ENCODE peak calls at places on chromosomes 4 and X, in seven cellular contexts. U is esophagus squamous epithelium, H is A549, V is breast epithelium, Q is endothelial cell of umbilical vein, O is HCT116, G is adrenal gland. I is an unnamed sample. For H3K4me1, the result is how much of the 10 kb centered on the place peaks cover.

GRCh38 chrX:132333351-132333750 is 114.1 kb upstream of the RAP2C start:
- DNase-seq in V (no peak), O (no peak), Q (no peak), G (no peak), U (no peak), H (no peak), I (no peak)

GRCh38 chr4:73661646-73662119 is 41.4 kb upstream of the RASSF6 start:
- DNase-seq in O (no peak), U (no peak), Q (peak), V (no peak), H (peak), G (no peak), I (no peak)

GRCh38 chrX:65926095-65927019 is 113.5 kb downstream of the VSIG4 start:
- DNase-seq in G (no peak), Q (no peak), O (no peak), V (no peak), U (no peak), H (no peak), I (no peak)

GRCh38 chrX:119960639-119961038 is 17.1 kb upstream of the NKAP start:
- DNase-seq in V (no peak), Q (no peak), O (no peak), G (no peak), H (no peak), U (no peak), I (no peak)

GRCh38 chrX:25005034-25005381 is 10.8 kb downstream of the ARX start:
- DNase-seq in O (no peak), G (no peak), V (no peak), Q (no peak), H (no peak), U (no peak), I (no peak)

GRCh38 chrX:53481093-53481492 is 46.9 kb upstream of the HSD17B10 start:
- DNase-seq in V (no peak), H (peak), O (no peak), U (no peak), G (no peak), Q (no peak), I (no peak)

GRCh38 chrX:107851215-107851614 is 25.5 kb downstream of the MID2 start:
- DNase-seq in H (no peak), V (no peak), G (no peak), O (no peak), Q (peak), U (no peak), I (no peak)

GRCh38 chrX:123199338-123199737 is 15.3 kb downstream of the GRIA3 start:
- DNase-seq in O (no peak), G (no peak), Q (no peak), V (no peak), U (no peak), H (no peak), I (no peak)

GRCh38 chr4:27123050-27123768 is 262.6 kb downstream of the STIM2 start:
- DNase-seq in H (no peak), U (no peak), V (no peak), O (peak), G (no peak), Q (no peak), I (no peak)

GRCh38 chrX:21912989-21913388 is 27.5 kb upstream of the SMS start:
- DNase-seq in O (no peak), Q (no peak), U (no peak), V (no peak), H (no peak), G (no peak), I (no peak)
- H3K4me1 ChIP-seq in O (under half), Q (under half), U (under half), V (under half), H (under half), G (under half), I (under half)

DNA sequence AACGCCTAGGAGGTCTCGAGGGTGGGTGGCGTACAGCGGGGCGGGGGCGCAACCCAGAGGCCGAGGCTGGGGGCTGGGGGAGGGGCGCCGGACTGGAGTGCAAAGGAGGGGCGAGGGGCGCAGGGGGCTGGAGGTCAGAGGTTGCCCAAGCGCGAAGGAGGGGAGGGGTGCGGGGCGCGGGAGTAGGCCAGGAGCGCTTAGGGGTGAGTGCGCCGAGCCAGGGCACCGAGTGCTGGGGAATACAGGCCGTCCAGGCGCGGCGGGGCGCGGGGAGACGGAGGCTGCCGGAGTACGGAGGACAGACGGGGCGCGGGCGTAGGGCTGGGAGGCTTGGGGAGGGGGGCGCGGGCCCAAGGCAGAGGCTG is 318 bp downstream of the GYG2 start:
- DNase-seq in V (no peak), H (no peak), G (no peak), O (no peak), Q (no peak), U (no peak), I (no peak)
- H3K4me3 ChIP-seq in V (peak), H (peak), G (no peak), O (no peak), Q (peak), U (peak), I (peak)

GRCh38 chrX:11739796-11740195 is 18.2 kb upstream of the MSL3 start:
- DNase-seq in V (no peak), U (no peak), O (no peak), Q (no peak), H (no peak), G (no peak), I (no peak)
- TF ChIP-seq POLR2A in V (no peak), U (no peak), O (no peak), Q (no peak), H (no peak), G (no peak), I (no peak)

DNA sequence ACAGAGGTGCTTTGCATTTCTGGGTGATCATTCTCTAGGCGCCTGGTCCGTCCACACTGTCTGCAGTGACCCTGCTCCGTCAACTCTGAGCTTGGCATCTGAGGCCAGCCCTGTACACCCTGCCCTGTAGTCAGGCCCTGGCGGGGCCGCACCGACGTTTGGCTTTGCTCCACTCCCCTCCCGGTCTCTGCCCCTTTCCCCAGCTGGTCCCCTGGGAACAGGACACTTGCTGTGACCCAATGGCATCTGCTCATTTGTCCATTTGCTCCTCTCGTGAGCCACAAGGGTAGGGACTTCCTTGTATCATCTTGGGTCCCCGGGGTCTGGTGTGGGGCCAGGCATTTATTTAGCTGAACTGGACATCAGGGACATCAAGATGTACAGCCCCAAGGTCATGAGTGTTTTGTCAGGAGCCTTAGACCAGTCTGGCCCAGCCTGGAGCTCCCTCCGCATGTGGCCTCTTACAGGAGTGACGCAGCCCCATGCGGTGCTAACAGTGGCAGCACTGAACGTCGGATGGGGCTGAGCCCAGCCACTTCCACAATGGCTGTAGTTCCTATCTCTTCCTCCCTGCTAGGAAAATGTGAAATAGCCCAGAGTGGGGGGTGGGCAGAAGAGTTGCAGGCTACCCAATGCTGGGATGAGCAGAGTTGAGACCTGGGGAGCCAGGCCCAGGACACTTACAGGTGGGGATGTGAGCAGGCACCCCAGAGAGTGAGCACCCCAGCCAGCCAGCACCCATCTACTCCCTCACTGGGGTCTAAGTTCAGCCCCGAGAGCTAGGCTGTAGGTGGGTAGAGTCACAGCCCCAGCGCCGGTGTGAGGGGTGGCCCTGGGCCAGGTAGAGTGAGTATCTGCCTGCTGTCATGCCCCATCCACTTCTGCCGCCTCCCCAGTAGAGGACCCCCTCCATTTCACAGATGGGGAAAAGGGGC is 2.0 kb upstream of the SH3BP2 start:
- DNase-seq in U (no peak), G (peak), V (no peak), O (no peak), Q (no peak), H (no peak), I (peak)
- H3K4me1 ChIP-seq in U (half or more), G (under half), V (under half), O (under half), Q (under half), H (under half), I (under half)

GRCh38 chr4:168319486-168320019 is 1.0 kb upstream of the DDX60 start:
- DNase-seq in U (no peak), V (no peak), O (no peak), Q (peak), G (no peak), H (no peak), I (no peak)
- H3K4me3 ChIP-seq in U (no peak), V (no peak), O (no peak), Q (no peak), G (no peak), H (no peak), I (no peak)

GRCh38 chr4:102692474-102692873 is 68.3 kb downstream of the MANBA start:
- DNase-seq in Q (no peak), H (no peak), O (no peak), G (no peak), U (no peak), V (no peak), I (no peak)
- TF ChIP-seq POLR2A in Q (no peak), H (no peak), O (no peak), G (no peak), U (no peak), V (no peak), I (no peak)

GRCh38 chr4:182805606-182806149 is 111.5 kb downstream of the DCTD start:
- DNase-seq in U (no peak), G (no peak), H (no peak), Q (no peak), O (no peak), V (no peak), I (no peak)
- H3K4me1 ChIP-seq in U (under half), G (under half), H (under half), Q (under half), O (under half), V (under half), I (under half)

DNA sequence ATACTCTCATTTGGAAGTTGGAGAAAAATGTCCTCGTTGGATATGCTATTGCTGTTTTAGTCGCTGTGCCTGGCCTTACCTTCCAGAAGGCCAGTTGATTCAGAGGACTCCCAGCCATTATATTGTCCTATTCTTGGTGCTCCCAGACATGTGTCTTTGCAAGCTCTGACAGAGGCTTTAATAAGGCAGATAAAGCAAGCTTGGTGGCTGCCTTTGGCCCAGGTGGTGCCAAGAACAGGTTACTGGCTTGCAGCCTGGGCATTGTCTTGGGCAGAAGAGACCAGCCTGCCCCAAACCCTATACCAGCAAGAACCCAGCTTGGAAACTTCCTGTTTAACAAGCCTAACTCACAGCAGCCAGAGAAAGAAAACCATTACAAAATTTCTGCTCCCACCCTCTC is 16.9 kb downstream of the RAI2 start:
- DNase-seq in Q (no peak), U (no peak), V (no peak), O (no peak), G (no peak), H (no peak), I (no peak)
- H3K4me3 ChIP-seq in Q (no peak), U (no peak), V (no peak), O (no peak), G (no peak), H (no peak), I (no peak)

GRCh38 chrX:12970691-12971202 is 4.2 kb upstream of the TMSB4X start:
- DNase-seq in Q (peak), U (no peak), V (no peak), O (no peak), H (no peak), G (peak), I (no peak)
- TF ChIP-seq POLR2A in Q (no peak), U (peak), V (no peak), O (no peak), H (no peak), G (no peak), I (no peak)

I was measured in ovary.